ENCODE peak calls at places on chromosomes 1 and 21, in five cellular contexts. F is IMR-90, T is uterus, H is MG63, P is right cardiac atrium. U is an unnamed sample. For H3K27me3, the result is how much of the 10 kb centered on the place peaks cover.

GRCh38 chr1:247445775-247446364 is 12.0 kb downstream of the OR2B11 start:
- DNase-seq in P (no peak), F (no peak), T (no peak), H (no peak), U (no peak)

GRCh38 chr1:232718928-232719927 is 86.0 kb upstream of the MAP10 start:
- DNase-seq in T (no peak), P (no peak), H (no peak), F (peak), U (no peak)

GRCh38 chr21:29208666-29209059 is 78.2 kb downstream of the MAP3K7CL start:
- DNase-seq in T (no peak), F (peak), P (no peak), H (no peak), U (peak)

GRCh38 chr1:245370175-245370825 is 215.5 kb downstream of the KIF26B start:
- DNase-seq in T (no peak), P (no peak), H (no peak), F (no peak), U (no peak)

GRCh38 chr1:76919123-76919522 is 51.8 kb downstream of the ST6GALNAC5 start:
- DNase-seq in T (no peak), P (no peak), F (no peak), H (no peak), U (no peak)

GRCh38 chr1:25100151-25100841 is 132.0 kb downstream of the SYF2 start:
- DNase-seq in P (no peak), H (no peak), F (no peak), T (no peak), U (no peak)

GRCh38 chr1:115430717-115431116 is 92.7 kb upstream of the NGF start:
- DNase-seq in P (no peak), H (peak), T (no peak), F (peak), U (peak)

GRCh38 chr1:232456720-232457119 is 173.2 kb downstream of the SIPA1L2 start:
- DNase-seq in T (no peak), H (no peak), F (no peak), P (no peak), U (no peak)

GRCh38 chr1:94843430-94843829 is 23.3 kb downstream of the SLC44A3 start:
- DNase-seq in H (no peak), F (no peak), P (no peak), T (no peak), U (no peak)

GRCh38 chr21:32562426-32562825 is 22.9 kb downstream of the TCP10L start:
- DNase-seq in T (peak), P (no peak), F (peak), H (no peak), U (peak)

GRCh38 chr1:153228481-153228880 is 11.1 kb downstream of the PRR9 start:
- DNase-seq in T (no peak), H (no peak), P (no peak), F (no peak), U (no peak)

GRCh38 chr1:46183926-46184557 is 7.8 kb upstream of the P3R3URF start:
- DNase-seq in P (no peak), T (no peak), H (peak), F (no peak), U (peak)

GRCh38 chr1:23394664-23395063 is 25.0 kb upstream of the ZNF436 start:
- DNase-seq in H (peak), T (peak), F (peak), P (peak), U (peak)

GRCh38 chr1:157700711-157701110 is at the start of gene FCRL3:
- DNase-seq in P (no peak), F (no peak), T (no peak), H (no peak), U (no peak)

GRCh38 chr21:41766883-41767605 is at the start of gene RIPK4:
- DNase-seq in P (no peak), H (peak), F (peak), T (no peak), U (peak)

GRCh38 chr1:27530192-27530591 is 40.2 kb upstream of the WASF2 start:
- DNase-seq in T (no peak), P (no peak), F (no peak), H (no peak), U (no peak)

GRCh38 chr1:94068831-94069648 is 51.9 kb downstream of the ABCA4 start:
- DNase-seq in F (peak), T (no peak), P (no peak), H (peak), U (no peak)

GRCh38 chr1:108199231-108199657 is 899 bp downstream of the SLC25A24 start:
- DNase-seq in P (no peak), T (no peak), F (peak), H (peak), U (peak)

GRCh38 chr1:158951956-158952355 is 20.6 kb downstream of the PYHIN1 start:
- DNase-seq in P (no peak), T (no peak), H (no peak), F (no peak), U (no peak)

GRCh38 chr1:11881749-11882441 is 23.1 kb upstream of the NPPB start:
- DNase-seq in F (no peak), H (no peak), P (no peak), T (no peak), U (peak)

GRCh38 chr1:11878891-11879190 is 20.1 kb upstream of the NPPB start:
- DNase-seq in T (no peak), H (no peak), F (no peak), P (no peak), U (peak)

GRCh38 chr1:11879311-11880180 is 20.8 kb upstream of the NPPB start:
- DNase-seq in F (no peak), H (no peak), T (no peak), P (no peak), U (peak)

GRCh38 chr1:11880911-11881748 is 22.4 kb upstream of the NPPB start:
- DNase-seq in F (no peak), P (peak), T (no peak), H (no peak), U (peak)

DNA sequence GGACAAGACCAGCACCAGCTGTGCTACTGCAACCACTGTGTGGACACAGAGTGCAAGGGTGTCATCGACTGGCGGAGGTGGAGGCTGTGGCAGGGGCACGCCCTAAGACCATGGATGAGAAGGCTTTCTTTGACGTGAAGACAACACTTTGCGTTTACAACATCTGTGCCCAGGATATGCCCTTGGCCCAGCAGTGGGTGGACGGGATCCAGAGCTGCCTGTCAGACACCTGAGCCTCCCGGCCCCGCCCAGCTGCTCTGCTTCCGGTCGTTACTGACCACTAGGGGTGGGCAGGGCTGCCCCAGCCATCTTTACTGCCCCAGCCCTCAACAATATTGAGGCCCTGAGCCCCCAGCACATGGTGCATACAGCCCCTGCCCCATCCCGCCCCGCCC is 21.4 kb upstream of the NPPB start:
- DNase-seq in T (no peak), H (no peak), F (no peak), P (no peak), U (peak)
- H3K27me3 ChIP-seq in T (under half), H (under half), F (half or more), P (under half), U (under half)

DNA sequence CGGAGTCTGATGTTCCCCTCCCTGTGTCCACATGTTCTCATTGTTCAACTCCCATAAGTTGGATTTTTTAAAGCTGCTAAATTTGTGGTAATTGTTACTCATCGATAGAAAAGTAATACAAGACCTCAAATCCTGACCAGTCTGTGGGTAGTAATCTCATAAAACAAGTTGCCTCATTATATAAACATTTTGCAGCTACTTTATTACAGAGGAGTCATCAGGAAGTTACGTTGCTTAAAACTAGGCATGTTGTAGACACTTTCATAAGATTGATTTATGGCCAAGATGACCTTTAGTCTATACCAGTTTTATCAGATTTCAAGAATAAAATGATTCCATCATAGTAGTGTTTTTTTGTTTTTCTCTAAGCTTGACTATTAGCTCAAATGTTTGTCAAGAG is 208.8 kb downstream of the GIPC2 start:
- DNase-seq in H (no peak), T (no peak), P (no peak), F (peak), U (peak)
- H3K27me3 ChIP-seq in H (under half), T (under half), P (under half), F (under half), U (under half)

GRCh38 chr21:44930543-44930981 is 9.3 kb upstream of the SLX9 start:
- DNase-seq in F (no peak), P (no peak), T (no peak), H (no peak), U (peak)
- H3K27me3 ChIP-seq in F (half or more), P (under half), T (under half), H (under half), U (under half)

GRCh38 chr1:18731591-18732235 is 101.1 kb downstream of the PAX7 start:
- DNase-seq in T (no peak), F (no peak), H (no peak), P (no peak), U (peak)

GRCh38 chr1:18734001-18734400 is 103.4 kb downstream of the PAX7 start:
- DNase-seq in H (no peak), P (no peak), F (no peak), T (no peak), U (peak)

GRCh38 chr1:18731148-18731547 is 100.5 kb downstream of the PAX7 start:
- DNase-seq in P (no peak), T (no peak), H (no peak), F (no peak), U (peak)

GRCh38 chr1:18734461-18735368 is 104.1 kb downstream of the PAX7 start:
- DNase-seq in T (no peak), P (no peak), H (no peak), F (no peak), U (peak)

GRCh38 chr1:18732686-18733085 is 102.0 kb downstream of the PAX7 start:
- DNase-seq in F (no peak), H (no peak), P (no peak), T (no peak), U (peak)
- H3K27me3 ChIP-seq in F (under half), H (under half), P (under half), T (under half), U (under half)

DNA sequence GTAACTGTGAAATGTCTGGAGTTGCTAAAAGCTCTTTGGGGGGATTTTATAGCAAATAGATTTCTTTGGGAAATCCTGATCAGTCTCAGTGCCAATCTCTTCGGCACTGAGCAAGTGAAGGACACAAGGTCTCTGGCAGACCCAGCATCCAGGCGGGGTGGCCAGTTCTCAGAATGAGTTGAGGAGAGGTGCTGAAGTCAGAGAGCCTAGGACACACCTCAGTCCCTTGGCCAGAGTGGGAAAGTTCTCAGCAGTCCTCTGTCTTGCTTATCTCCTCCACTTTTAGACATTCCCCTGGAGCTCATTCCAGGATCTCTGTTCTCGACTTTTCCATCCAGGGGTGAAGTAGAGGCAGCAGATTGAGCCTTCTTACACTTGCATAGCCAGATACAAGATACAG is 6.7 kb downstream of the HLX start:
- DNase-seq in T (no peak), H (no peak), P (no peak), F (no peak), U (no peak)
- H3K27me3 ChIP-seq in T (under half), H (under half), P (under half), F (under half), U (under half)

DNA sequence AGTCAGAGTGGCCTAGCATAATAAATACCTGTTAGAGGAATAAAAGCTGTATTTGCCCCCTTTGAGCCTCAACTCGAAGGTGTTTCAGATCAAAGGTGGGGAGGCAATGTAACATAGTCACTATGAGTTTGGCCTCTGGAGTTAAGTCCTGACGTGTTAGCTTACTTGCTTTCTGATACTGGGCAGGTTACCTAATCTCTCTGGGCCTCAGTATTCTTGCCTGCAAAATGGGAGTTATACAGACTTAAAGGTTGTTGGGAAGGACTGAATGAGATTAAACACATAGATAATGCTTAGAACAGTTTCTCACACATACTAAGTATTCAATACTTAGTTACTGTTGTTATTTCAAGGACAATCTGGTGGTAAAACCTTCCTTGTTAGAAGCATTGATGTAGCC is 15.5 kb downstream of the RNF220 start:
- DNase-seq in H (no peak), F (no peak), T (no peak), P (no peak), U (no peak)
- H3K27me3 ChIP-seq in H (under half), F (half or more), T (under half), P (under half), U (half or more)

GRCh38 chr1:21270086-21270689 is 20.1 kb downstream of the ECE1 start:
- DNase-seq in H (peak), P (peak), F (peak), T (peak), U (peak)
- H3K27me3 ChIP-seq in H (under half), P (under half), F (under half), T (under half), U (under half)

GRCh38 chr1:103569493-103569892 is 1.9 kb upstream of the AMY2B start:
- DNase-seq in H (no peak), T (no peak), F (no peak), P (no peak), U (peak)
- H3K27me3 ChIP-seq in H (under half), T (under half), F (under half), P (under half), U (under half)